ENCODE peak calls at places on chromosomes 13 and 19, in eight cellular contexts. T is stimulated activated CD4-positive, alpha-beta T cell treated with anti-CD3 and anti-CD28 coated beads, Interleukin-2, amount 100 ng/mL, for 48 hours; D is naive thymus-derived CD4-positive, alpha-beta T cell; V is retina; P is EL; G is activated T-cell treated with anti-CD3 and anti-CD28 coated beads, Interleukin-2, amount 50 U/mL, for 1 hour; U is occipital lobe; A is WTC11. L is an unnamed sample.

GRCh38 chr13:88908896-88909535 is 1237.8 kb downstream of the SLITRK5 start:
- DNase-seq in T (no peak), D (no peak), U (no peak), V (peak), G (no peak), A (no peak), P (no peak), L (no peak)

GRCh38 chr19:45505151-45505995 is 1.9 kb upstream of the VASP start:
- DNase-seq in A (no peak), G (no peak), T (no peak), V (no peak), P (peak), U (no peak), D (no peak), L (no peak)

GRCh38 chr13:105611424-105611823 is 924.0 kb downstream of the EFNB2 start:
- DNase-seq in D (no peak), V (no peak), U (no peak), P (peak), G (no peak), A (no peak), T (no peak), L (no peak)

GRCh38 chr19:39237200-39238184 is 7.3 kb downstream of the IFNL3 start:
- DNase-seq in G (peak), D (no peak), A (peak), V (no peak), T (no peak), P (peak), U (no peak), L (no peak)

GRCh38 chr19:43532571-43532961 is 422 bp upstream of the ZNF575 start:
- DNase-seq in D (no peak), U (no peak), P (no peak), G (no peak), V (no peak), A (peak), T (no peak), L (no peak)

GRCh38 chr19:41720103-41720502 is 11.7 kb downstream of the CEACAM5 start:
- DNase-seq in V (no peak), D (no peak), U (no peak), A (no peak), P (no peak), T (no peak), G (no peak), L (no peak)

GRCh38 chr19:56091066-56091490 is 30.0 kb downstream of the ZNF787 start:
- DNase-seq in P (peak), V (no peak), U (no peak), G (no peak), D (no peak), T (no peak), A (no peak), L (no peak)

GRCh38 chr13:43195551-43195950 is 172.2 kb downstream of the DNAJC15 start:
- DNase-seq in G (no peak), V (no peak), U (no peak), P (no peak), T (no peak), A (no peak), D (no peak), L (no peak)

GRCh38 chr13:44035400-44035799 is 155.7 kb downstream of the LACC1 start:
- DNase-seq in G (no peak), U (no peak), T (no peak), V (no peak), A (no peak), D (no peak), P (no peak), L (no peak)

GRCh38 chr19:41886761-41887710 is 4.1 kb downstream of the ARHGEF1 start:
- DNase-seq in V (no peak), U (no peak), D (peak), G (peak), P (no peak), A (no peak), T (no peak), L (no peak)

GRCh38 chr19:13819242-13819641 is 24.0 kb downstream of the ZSWIM4 start:
- DNase-seq in A (no peak), T (no peak), D (no peak), V (no peak), G (no peak), U (no peak), P (no peak), L (no peak)

GRCh38 chr13:101181076-101181685 is 235.1 kb downstream of the NALCN start:
- DNase-seq in V (no peak), D (no peak), A (no peak), T (no peak), P (peak), G (no peak), U (no peak), L (no peak)

GRCh38 chr19:42185281-42185680 is 32.2 kb downstream of the DEDD2 start:
- DNase-seq in T (no peak), G (no peak), A (no peak), V (no peak), D (no peak), P (peak), U (no peak), L (no peak)

GRCh38 chr19:33273881-33274662 is 28.3 kb downstream of the CEBPA start:
- DNase-seq in D (no peak), G (no peak), V (peak), T (peak), U (no peak), A (no peak), P (peak), L (peak)

GRCh38 chr13:44237276-44237767 is 136.3 kb upstream of the SERP2 start:
- DNase-seq in T (no peak), P (peak), G (no peak), A (no peak), D (no peak), U (peak), V (no peak), L (no peak)

GRCh38 chr13:110760611-110761010 is 47.1 kb downstream of the ING1 start:
- DNase-seq in G (no peak), P (no peak), D (no peak), A (no peak), V (no peak), U (no peak), T (no peak), L (no peak)

GRCh38 chr19:16548956-16549355 is 6.7 kb upstream of the CHERP start:
- DNase-seq in D (no peak), T (no peak), A (no peak), P (no peak), U (no peak), G (no peak), V (no peak), L (no peak)